ENCODE peak calls at places on chromosomes 4 and X, in eight cellular contexts. One of them, this sample, is unnamed.

GRCh38 chr4:87012265-87012953 is 77.6 kb downstream of the AFF1 start:
- DNase-seq in SK-MEL-5: no peak
- DNase-seq in gastrocnemius medialis: no peak
- DNase-seq in EH: no peak
- DNase-seq in GM03348: no peak
- DNase-seq in GM20000: no peak
- DNase-seq in Kasumi-1: peak
- DNase-seq in fibroblast of mammary gland: no peak
- DNase-seq in this sample: no peak

GRCh38 chr4:161919442-161920220 is 244.2 kb downstream of the FSTL5 start:
- DNase-seq in SK-MEL-5: no peak
- DNase-seq in gastrocnemius medialis: no peak
- DNase-seq in EH: no peak
- DNase-seq in GM03348: no peak
- DNase-seq in GM20000: no peak
- DNase-seq in Kasumi-1: no peak
- DNase-seq in fibroblast of mammary gland: no peak
- DNase-seq in this sample: no peak

GRCh38 chrX:24682739-24683432 is 10.8 kb upstream of the POLA1 start:
- DNase-seq in SK-MEL-5: no peak
- DNase-seq in gastrocnemius medialis: no peak
- DNase-seq in EH: no peak
- DNase-seq in GM03348: no peak
- DNase-seq in GM20000: no peak
- DNase-seq in Kasumi-1: no peak
- DNase-seq in fibroblast of mammary gland: no peak
- DNase-seq in this sample: no peak

GRCh38 chr4:117385531-117385930 is 300.2 kb upstream of the TRAM1L1 start:
- DNase-seq in SK-MEL-5: no peak
- DNase-seq in gastrocnemius medialis: no peak
- DNase-seq in EH: no peak
- DNase-seq in GM03348: no peak
- DNase-seq in GM20000: no peak
- DNase-seq in Kasumi-1: no peak
- DNase-seq in fibroblast of mammary gland: no peak
- DNase-seq in this sample: no peak

GRCh38 chr4:100590308-100590707 is 72.5 kb upstream of the EMCN start:
- DNase-seq in SK-MEL-5: no peak
- DNase-seq in gastrocnemius medialis: no peak
- DNase-seq in EH: peak
- DNase-seq in GM03348: no peak
- DNase-seq in GM20000: no peak
- DNase-seq in Kasumi-1: no peak
- DNase-seq in fibroblast of mammary gland: no peak
- DNase-seq in this sample: no peak

GRCh38 chr4:189843392-189844009 is 97.2 kb upstream of the FRG1 start:
- DNase-seq in SK-MEL-5: no peak
- DNase-seq in gastrocnemius medialis: no peak
- DNase-seq in EH: no peak
- DNase-seq in GM03348: no peak
- DNase-seq in GM20000: no peak
- DNase-seq in Kasumi-1: no peak
- DNase-seq in fibroblast of mammary gland: no peak
- DNase-seq in this sample: no peak

GRCh38 chrX:30659421-30659820 is 6.2 kb downstream of the GK start:
- DNase-seq in SK-MEL-5: peak
- DNase-seq in gastrocnemius medialis: no peak
- DNase-seq in EH: peak
- DNase-seq in GM03348: peak
- DNase-seq in GM20000: peak
- DNase-seq in Kasumi-1: peak
- DNase-seq in fibroblast of mammary gland: peak
- DNase-seq in this sample: no peak

GRCh38 chr4:105145913-105146285 is 777 bp upstream of the TET2 start:
- DNase-seq in SK-MEL-5: no peak
- DNase-seq in gastrocnemius medialis: no peak
- DNase-seq in EH: no peak
- DNase-seq in GM03348: no peak
- DNase-seq in GM20000: peak
- DNase-seq in Kasumi-1: peak
- DNase-seq in fibroblast of mammary gland: no peak
- DNase-seq in this sample: no peak

GRCh38 chr4:64824591-64824990 is 415.3 kb upstream of the TECRL start:
- DNase-seq in SK-MEL-5: no peak
- DNase-seq in gastrocnemius medialis: no peak
- DNase-seq in EH: no peak
- DNase-seq in GM03348: no peak
- DNase-seq in GM20000: no peak
- DNase-seq in Kasumi-1: no peak
- DNase-seq in fibroblast of mammary gland: no peak
- DNase-seq in this sample: no peak

GRCh38 chrX:150690126-150690525 is 3.1 kb upstream of the MTMR1 start:
- DNase-seq in SK-MEL-5: no peak
- DNase-seq in gastrocnemius medialis: no peak
- DNase-seq in EH: peak
- DNase-seq in GM03348: peak
- DNase-seq in GM20000: no peak
- DNase-seq in Kasumi-1: no peak
- DNase-seq in fibroblast of mammary gland: peak
- DNase-seq in this sample: no peak

GRCh38 chrX:19698125-19698524 is 182.8 kb upstream of the MAP3K15 start:
- DNase-seq in SK-MEL-5: no peak
- DNase-seq in gastrocnemius medialis: no peak
- DNase-seq in EH: peak
- DNase-seq in GM03348: peak
- DNase-seq in GM20000: no peak
- DNase-seq in Kasumi-1: no peak
- DNase-seq in fibroblast of mammary gland: peak
- DNase-seq in this sample: no peak

GRCh38 chrX:7941390-7942042 is 14.3 kb upstream of the PNPLA4 start:
- DNase-seq in SK-MEL-5: peak
- DNase-seq in gastrocnemius medialis: no peak
- DNase-seq in EH: peak
- DNase-seq in GM03348: peak
- DNase-seq in GM20000: no peak
- DNase-seq in Kasumi-1: peak
- DNase-seq in fibroblast of mammary gland: peak
- DNase-seq in this sample: no peak

GRCh38 chr4:90840828-90841227 is 713.6 kb downstream of the CCSER1 start:
- DNase-seq in SK-MEL-5: no peak
- DNase-seq in gastrocnemius medialis: no peak
- DNase-seq in EH: no peak
- DNase-seq in GM03348: no peak
- DNase-seq in GM20000: no peak
- DNase-seq in Kasumi-1: no peak
- DNase-seq in fibroblast of mammary gland: no peak
- DNase-seq in this sample: no peak

GRCh38 chrX:6526564-6526963 is 8.4 kb downstream of the VCX3A start:
- DNase-seq in SK-MEL-5: no peak
- DNase-seq in gastrocnemius medialis: no peak
- DNase-seq in EH: no peak
- DNase-seq in GM03348: no peak
- DNase-seq in GM20000: no peak
- DNase-seq in Kasumi-1: no peak
- DNase-seq in fibroblast of mammary gland: no peak
- DNase-seq in this sample: no peak

GRCh38 chrX:153460826-153461225 is 9.6 kb downstream of the HAUS7 start:
- DNase-seq in SK-MEL-5: peak
- DNase-seq in gastrocnemius medialis: no peak
- DNase-seq in EH: peak
- DNase-seq in GM03348: peak
- DNase-seq in GM20000: peak
- DNase-seq in Kasumi-1: peak
- DNase-seq in fibroblast of mammary gland: peak
- DNase-seq in this sample: no peak

GRCh38 chr4:157300678-157301077 is 80.2 kb downstream of the GRIA2 start:
- DNase-seq in SK-MEL-5: no peak
- DNase-seq in gastrocnemius medialis: no peak
- DNase-seq in EH: no peak
- DNase-seq in GM03348: no peak
- DNase-seq in GM20000: no peak
- DNase-seq in Kasumi-1: no peak
- DNase-seq in fibroblast of mammary gland: no peak
- DNase-seq in this sample: no peak

GRCh38 chr4:26803462-26803861 is 57.2 kb upstream of the STIM2 start:
- DNase-seq in SK-MEL-5: no peak
- DNase-seq in gastrocnemius medialis: no peak
- DNase-seq in EH: no peak
- DNase-seq in GM03348: peak
- DNase-seq in GM20000: no peak
- DNase-seq in Kasumi-1: no peak
- DNase-seq in fibroblast of mammary gland: no peak
- DNase-seq in this sample: no peak

GRCh38 chrX:130654409-130654970 is 248.5 kb downstream of the ENOX2 start:
- DNase-seq in SK-MEL-5: no peak
- DNase-seq in gastrocnemius medialis: no peak
- DNase-seq in EH: peak
- DNase-seq in GM03348: peak
- DNase-seq in GM20000: no peak
- DNase-seq in Kasumi-1: no peak
- DNase-seq in fibroblast of mammary gland: peak
- DNase-seq in this sample: no peak

GRCh38 chr4:88897752-88898151 is 159.2 kb downstream of the FAM13A start:
- DNase-seq in SK-MEL-5: no peak
- DNase-seq in gastrocnemius medialis: no peak
- DNase-seq in EH: no peak
- DNase-seq in GM03348: no peak
- DNase-seq in GM20000: no peak
- DNase-seq in Kasumi-1: no peak
- DNase-seq in fibroblast of mammary gland: no peak
- DNase-seq in this sample: no peak

GRCh38 chrX:56281789-56282188 is 49.6 kb downstream of the KLF8 start:
- DNase-seq in SK-MEL-5: peak
- DNase-seq in gastrocnemius medialis: no peak
- DNase-seq in EH: peak
- DNase-seq in GM03348: peak
- DNase-seq in GM20000: no peak
- DNase-seq in Kasumi-1: peak
- DNase-seq in fibroblast of mammary gland: peak
- DNase-seq in this sample: no peak

GRCh38 chrX:130027569-130027968 is 45.1 kb downstream of the BCORL1 start:
- DNase-seq in SK-MEL-5: no peak
- DNase-seq in gastrocnemius medialis: no peak
- DNase-seq in EH: no peak
- DNase-seq in GM03348: no peak
- DNase-seq in GM20000: no peak
- DNase-seq in Kasumi-1: no peak
- DNase-seq in fibroblast of mammary gland: no peak
- DNase-seq in this sample: no peak

GRCh38 chrX:9465380-9466114 is 689 bp downstream of the TBL1X start:
- DNase-seq in SK-MEL-5: no peak
- DNase-seq in gastrocnemius medialis: no peak
- DNase-seq in EH: peak
- DNase-seq in GM03348: peak
- DNase-seq in GM20000: peak
- DNase-seq in Kasumi-1: no peak
- DNase-seq in fibroblast of mammary gland: no peak
- DNase-seq in this sample: no peak

GRCh38 chr4:149065753-149066152 is 623.5 kb upstream of the NR3C2 start:
- DNase-seq in SK-MEL-5: no peak
- DNase-seq in gastrocnemius medialis: no peak
- DNase-seq in EH: no peak
- DNase-seq in GM03348: no peak
- DNase-seq in GM20000: no peak
- DNase-seq in Kasumi-1: no peak
- DNase-seq in fibroblast of mammary gland: no peak
- DNase-seq in this sample: no peak

GRCh38 chrX:144791298-144791697 is 456.0 kb upstream of the SPANXN1 start:
- DNase-seq in SK-MEL-5: no peak
- DNase-seq in gastrocnemius medialis: no peak
- DNase-seq in EH: no peak
- DNase-seq in GM03348: no peak
- DNase-seq in GM20000: no peak
- DNase-seq in Kasumi-1: no peak
- DNase-seq in fibroblast of mammary gland: no peak
- DNase-seq in this sample: no peak

GRCh38 chr4:41076481-41076880 is 137.9 kb downstream of the APBB2 start:
- DNase-seq in SK-MEL-5: no peak
- DNase-seq in gastrocnemius medialis: no peak
- DNase-seq in EH: no peak
- DNase-seq in GM03348: no peak
- DNase-seq in GM20000: no peak
- DNase-seq in Kasumi-1: no peak
- DNase-seq in fibroblast of mammary gland: no peak
- DNase-seq in this sample: no peak

GRCh38 chr4:73872331-73873108 is 3.3 kb downstream of the CXCL1 start:
- DNase-seq in SK-MEL-5: peak
- DNase-seq in gastrocnemius medialis: no peak
- DNase-seq in EH: no peak
- DNase-seq in GM03348: no peak
- DNase-seq in GM20000: no peak
- DNase-seq in Kasumi-1: peak
- DNase-seq in fibroblast of mammary gland: no peak
- DNase-seq in this sample: no peak

GRCh38 chr4:148444296-148445070 is 2.3 kb upstream of the NR3C2 start:
- DNase-seq in SK-MEL-5: no peak
- DNase-seq in gastrocnemius medialis: peak
- DNase-seq in EH: peak
- DNase-seq in GM03348: peak
- DNase-seq in GM20000: peak
- DNase-seq in Kasumi-1: peak
- DNase-seq in fibroblast of mammary gland: no peak
- DNase-seq in this sample: no peak

GRCh38 chr4:627751-628150 is 2.4 kb downstream of the PDE6B start:
- DNase-seq in SK-MEL-5: no peak
- DNase-seq in gastrocnemius medialis: no peak
- DNase-seq in EH: no peak
- DNase-seq in GM03348: no peak
- DNase-seq in GM20000: no peak
- DNase-seq in Kasumi-1: no peak
- DNase-seq in fibroblast of mammary gland: no peak
- DNase-seq in this sample: no peak

GRCh38 chrX:3136161-3136961 is 95.1 kb downstream of the ARSF start:
- DNase-seq in SK-MEL-5: no peak
- DNase-seq in gastrocnemius medialis: no peak
- DNase-seq in EH: no peak
- DNase-seq in GM03348: no peak
- DNase-seq in GM20000: no peak
- DNase-seq in Kasumi-1: no peak
- DNase-seq in fibroblast of mammary gland: no peak
- DNase-seq in this sample: no peak

GRCh38 chr4:127586922-127587571 is 45.7 kb upstream of the INTU start:
- DNase-seq in SK-MEL-5: peak
- DNase-seq in gastrocnemius medialis: no peak
- DNase-seq in EH: peak
- DNase-seq in GM03348: peak
- DNase-seq in GM20000: peak
- DNase-seq in Kasumi-1: peak
- DNase-seq in fibroblast of mammary gland: peak
- DNase-seq in this sample: no peak

GRCh38 chrX:38973327-38973726 is 172.1 kb downstream of the MID1IP1 start:
- DNase-seq in SK-MEL-5: no peak
- DNase-seq in gastrocnemius medialis: no peak
- DNase-seq in EH: peak
- DNase-seq in GM03348: no peak
- DNase-seq in GM20000: no peak
- DNase-seq in Kasumi-1: no peak
- DNase-seq in fibroblast of mammary gland: peak
- DNase-seq in this sample: no peak

GRCh38 chrX:135389717-135390116 is 32.0 kb upstream of the SMIM10L2A start:
- DNase-seq in SK-MEL-5: no peak
- DNase-seq in gastrocnemius medialis: no peak
- DNase-seq in EH: no peak
- DNase-seq in GM03348: no peak
- DNase-seq in GM20000: no peak
- DNase-seq in Kasumi-1: no peak
- DNase-seq in fibroblast of mammary gland: peak
- DNase-seq in this sample: no peak

GRCh38 chr4:61505773-61506640 is 305.9 kb downstream of the ADGRL3 start:
- DNase-seq in SK-MEL-5: no peak
- DNase-seq in gastrocnemius medialis: no peak
- DNase-seq in EH: no peak
- DNase-seq in GM03348: no peak
- DNase-seq in GM20000: no peak
- DNase-seq in Kasumi-1: no peak
- DNase-seq in fibroblast of mammary gland: no peak
- DNase-seq in this sample: no peak

GRCh38 chr4:106454581-106454980 is 86.0 kb upstream of the GIMD1 start:
- DNase-seq in SK-MEL-5: no peak
- DNase-seq in gastrocnemius medialis: no peak
- DNase-seq in EH: no peak
- DNase-seq in GM03348: no peak
- DNase-seq in GM20000: no peak
- DNase-seq in Kasumi-1: no peak
- DNase-seq in fibroblast of mammary gland: no peak
- DNase-seq in this sample: no peak

This sample was measured in right atrium auricular region.